ENCODE peak calls at places on chromosomes 7 and 10, in four cellular contexts. N is NB4; X is CD8-positive, alpha-beta memory T cell; T is GM12865. S is an unnamed sample.

GRCh38 chr7:16422917-16423316 is 1.6 kb upstream of the CRPPA start:
- DNase-seq in N (peak; percentile 22), X (no peak), T (no peak), S (no peak)

GRCh38 chr7:78284945-78285344 is 486.4 kb downstream of the PHTF2 start:
- DNase-seq in T (no peak), X (no peak), N (no peak), S (no peak)

GRCh38 chr10:104202231-104202630 is 29.9 kb downstream of the CFAP43 start:
- DNase-seq in X (no peak), T (no peak), N (no peak), S (no peak)

GRCh38 chr7:13262929-13263530 is 575.6 kb downstream of the ARL4A start:
- DNase-seq in N (peak; percentile 61), X (no peak), T (peak; percentile 21), S (peak; percentile 1)

GRCh38 chr7:1043552-1044188 is 676 bp upstream of the GPR146 start:
- DNase-seq in T (no peak), X (no peak), N (no peak), S (no peak)

GRCh38 chr10:100122780-100123179 is 41.1 kb upstream of the CPN1 start:
- DNase-seq in X (no peak), T (peak; percentile 9), N (no peak), S (no peak)

GRCh38 chr10:91511549-91512330 is 101.6 kb downstream of the HECTD2 start:
- DNase-seq in N (peak; percentile 8), T (peak; percentile 3), X (no peak), S (no peak)

GRCh38 chr7:17058568-17058967 is 176.8 kb upstream of the AGR3 start:
- DNase-seq in T (no peak), X (no peak), N (peak; percentile 78), S (no peak)

GRCh38 chr7:4604456-4604940 is 77.6 kb upstream of the FOXK1 start:
- DNase-seq in X (no peak), N (no peak), T (no peak), S (no peak)

GRCh38 chr7:469591-469961 is 50.1 kb downstream of the PDGFA start:
- DNase-seq in T (no peak), X (peak; percentile 33), N (no peak), S (no peak)

GRCh38 chr7:25564980-25565379 is 336.7 kb upstream of the NPVF start:
- DNase-seq in X (no peak), T (no peak), N (no peak), S (no peak)

GRCh38 chr10:48684792-48685651 is at the start of gene WDFY4:
- DNase-seq in N (peak; percentile 97), X (no peak), T (peak; percentile 88), S (peak; percentile 70)

GRCh38 chr7:23530355-23530754 is 1.4 kb downstream of the TRA2A start:
- DNase-seq in X (peak; percentile 64), N (peak; percentile 62), T (peak; percentile 73), S (peak; percentile 45)

GRCh38 chr10:12419279-12419847 is 70.0 kb downstream of the CAMK1D start:
- DNase-seq in T (peak; percentile 26), N (peak; percentile 38), X (peak; percentile 69), S (no peak)

GRCh38 chr7:33237034-33237433 is 107.7 kb downstream of the BBS9 start:
- DNase-seq in X (no peak), N (peak; percentile 14), T (no peak), S (no peak)

GRCh38 chr10:15262036-15262713 is 93.7 kb upstream of the NMT2 start:
- DNase-seq in X (no peak), T (peak; percentile 52), N (no peak), S (no peak)

GRCh38 chr10:79390551-79391229 is 43.4 kb downstream of the PPIF start:
- DNase-seq in T (peak; percentile 43), N (no peak), X (peak; percentile 26), S (no peak)

GRCh38 chr10:127928021-127928806 is 21.3 kb downstream of the PTPRE start:
- DNase-seq in X (no peak), N (no peak), T (no peak), S (no peak)

GRCh38 chr10:4243651-4244050 is 458.6 kb upstream of the KLF6 start:
- DNase-seq in X (no peak), N (peak; percentile 54), T (no peak), S (no peak)

GRCh38 chr7:1113548-1113885 is 25.6 kb downstream of the GPER1 start:
- DNase-seq in N (no peak), T (no peak), X (peak; percentile 14), S (no peak)

GRCh38 chr10:85642421-85643170 is 724.0 kb downstream of the GRID1 start:
- DNase-seq in X (no peak), T (no peak), N (peak; percentile 71), S (no peak)

DNA sequence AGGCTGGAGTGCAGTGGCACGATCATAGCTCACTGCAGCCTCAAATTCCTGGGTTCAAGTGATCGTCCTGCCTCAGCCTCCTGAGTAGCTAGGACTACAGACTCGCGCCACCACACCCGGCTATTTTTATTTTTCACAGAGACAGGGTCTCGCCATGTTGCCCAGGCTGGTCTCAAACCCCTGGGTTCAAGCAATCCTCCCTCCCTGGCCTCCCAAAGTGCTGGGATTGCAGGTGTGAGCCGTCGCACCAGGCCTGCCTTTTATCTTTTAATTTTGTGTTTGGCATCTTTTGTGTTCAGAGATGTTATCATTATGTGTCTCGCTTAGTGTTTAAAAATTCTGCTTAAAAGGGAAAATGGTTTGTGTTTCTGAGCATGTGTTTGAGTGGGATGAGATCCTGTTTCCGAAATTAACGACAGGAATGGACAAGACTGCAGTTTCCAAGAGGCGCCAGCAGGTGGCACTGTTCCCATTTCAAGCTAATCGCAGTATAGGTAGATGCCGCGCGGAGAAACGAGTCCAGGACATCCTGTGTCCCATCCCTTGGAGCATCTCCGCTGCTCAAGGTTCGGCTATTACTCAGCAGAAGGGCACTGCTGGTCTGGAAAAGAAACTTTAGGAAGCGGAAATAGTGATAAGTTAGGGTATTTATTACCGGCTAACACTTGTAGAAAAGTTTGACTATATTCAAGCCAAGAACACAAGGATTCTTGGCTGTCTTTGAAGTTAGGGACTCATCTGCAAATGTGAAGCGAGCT is 23.0 kb upstream of the ST7 start:
- DNase-seq in N (peak; percentile 85), T (peak; percentile 84), X (peak; percentile 85), S (peak; percentile 45)
- H3K4me3 ChIP-seq in N (no peak overlapping the region), T (no peak overlapping the region), X (no peak overlapping the region), S (no peak overlapping the region)

GRCh38 chr10:101216207-101216607 is 13.1 kb downstream of the LBX1 start:
- DNase-seq in N (no peak), X (no peak), T (no peak), S (no peak)

GRCh38 chr10:101216631-101217425 is 12.4 kb downstream of the LBX1 start:
- DNase-seq in T (no peak), N (no peak), X (no peak), S (no peak)

GRCh38 chr10:101217450-101218281 is 11.6 kb downstream of the LBX1 start:
- DNase-seq in T (no peak), N (no peak), X (no peak), S (no peak)

GRCh38 chr10:101214446-101215396 is 14.5 kb downstream of the LBX1 start:
- DNase-seq in T (peak; percentile 73), X (peak; percentile 79), N (peak; percentile 77), S (no peak)

GRCh38 chr10:101215397-101216206 is 13.7 kb downstream of the LBX1 start:
- DNase-seq in N (no peak), T (no peak), X (no peak), S (no peak)
- H3K4me3 ChIP-seq in N (no peak overlapping the region), T (no peak overlapping the region), X (no peak overlapping the region), S (no peak overlapping the region)

GRCh38 chr10:131676046-131676445 is 224.8 kb upstream of the PPP2R2D start:
- DNase-seq in T (no peak), X (peak; percentile 22), N (no peak), S (no peak)
- H3K4me3 ChIP-seq in T (no peak overlapping the region), X (no peak overlapping the region), N (no peak overlapping the region), S (no peak overlapping the region)

GRCh38 chr7:31051598-31052503 is at the start of gene ADCYAP1R1:
- DNase-seq in T (no peak), N (no peak), X (no peak), S (no peak)
- H3K4me3 ChIP-seq in T (no peak within 1 kb of the TSS), N (no peak within 1 kb of the TSS), X (no peak within 1 kb of the TSS), S (no peak within 1 kb of the TSS)

GRCh38 chr7:130939285-130940095 is 205.5 kb upstream of the KLF14 start:
- DNase-seq in X (no peak), N (no peak), T (no peak), S (no peak)
- H3K4me3 ChIP-seq in X (peak overlapping the region; percentile 11), N (no peak overlapping the region), T (peak overlapping the region; percentile 24), S (no peak overlapping the region)

GRCh38 chr10:35608317-35608672 is 3.2 kb downstream of the GJD4 start:
- DNase-seq in N (no peak), X (no peak), T (no peak), S (no peak)
- H3K4me3 ChIP-seq in N (no peak overlapping the region), X (no peak overlapping the region), T (no peak overlapping the region), S (no peak overlapping the region)

DNA sequence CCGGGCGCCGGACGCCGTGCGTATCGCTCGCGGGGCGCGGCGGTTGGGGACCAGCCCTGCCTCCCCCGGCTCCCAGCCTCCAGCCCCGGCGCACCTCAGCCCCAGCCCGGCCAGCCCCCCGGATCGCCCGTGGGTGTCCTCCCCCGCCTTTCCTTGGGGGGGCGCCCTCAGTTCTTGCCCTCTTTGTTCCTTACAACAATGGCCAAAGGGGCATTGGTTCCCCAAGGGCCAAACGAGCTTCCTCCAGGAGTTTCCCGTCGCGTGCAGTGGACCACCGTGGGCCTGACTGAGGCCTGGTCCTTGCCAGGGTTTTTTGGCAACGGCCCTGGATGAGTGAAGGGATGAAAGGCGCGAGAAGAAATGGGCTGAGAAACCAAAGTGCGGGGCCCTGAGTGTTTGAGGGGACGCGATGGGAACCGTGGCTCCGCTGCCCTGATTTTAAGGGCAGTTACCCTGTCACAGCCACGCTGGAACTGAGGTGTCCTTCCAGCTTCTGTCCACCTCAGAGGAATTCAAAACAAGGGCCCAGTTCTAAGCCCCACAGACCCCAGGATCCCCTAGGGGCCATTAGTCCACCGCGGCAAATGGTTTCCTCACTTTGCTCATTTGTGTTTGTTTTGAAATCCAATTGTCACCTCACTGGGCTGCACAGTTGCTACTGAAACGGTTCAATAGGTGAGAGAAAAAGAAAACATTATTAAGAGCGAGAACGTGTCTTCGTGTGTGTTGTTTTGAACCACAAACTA is 1.4 kb downstream of the MACROH2A2 start:
- DNase-seq in X (no peak), T (no peak), N (no peak), S (no peak)
- H3K4me3 ChIP-seq in X (no peak overlapping the region), T (peak overlapping the region; percentile 11), N (no peak overlapping the region), S (peak overlapping the region; percentile 7)